ENCODE peak calls at places on chromosomes 1 and 21, in seven cellular contexts. One of them, this sample, is unnamed.

GRCh38 chr1:77322061-77322900 is 40.5 kb downstream of the AK5 start:
- DNase-seq in HTR-8/SVneo: peak
- DNase-seq in activated T-helper 9 cell treated with anti-CD3 and anti-CD28 coated beads, Interleukin-2, amount 50 U/mL, for 16 hours: no peak
- DNase-seq in heart right ventricle: no peak
- DNase-seq in A549: peak
- DNase-seq in amniotic stem cell: peak
- DNase-seq in HEK293T: no peak
- DNase-seq in this sample: peak

GRCh38 chr1:216310776-216311175 is 112.5 kb downstream of the USH2A start:
- DNase-seq in HTR-8/SVneo: no peak
- DNase-seq in activated T-helper 9 cell treated with anti-CD3 and anti-CD28 coated beads, Interleukin-2, amount 50 U/mL, for 16 hours: no peak
- DNase-seq in heart right ventricle: no peak
- DNase-seq in A549: no peak
- DNase-seq in amniotic stem cell: no peak
- DNase-seq in HEK293T: peak
- DNase-seq in this sample: peak

GRCh38 chr1:184163674-184164470 is 112.3 kb downstream of the TSEN15 start:
- DNase-seq in HTR-8/SVneo: peak
- DNase-seq in activated T-helper 9 cell treated with anti-CD3 and anti-CD28 coated beads, Interleukin-2, amount 50 U/mL, for 16 hours: no peak
- DNase-seq in heart right ventricle: no peak
- DNase-seq in A549: no peak
- DNase-seq in amniotic stem cell: no peak
- DNase-seq in HEK293T: no peak
- DNase-seq in this sample: no peak

GRCh38 chr1:28449904-28450303 is 55.9 kb upstream of the RCC1 start:
- DNase-seq in HTR-8/SVneo: no peak
- DNase-seq in activated T-helper 9 cell treated with anti-CD3 and anti-CD28 coated beads, Interleukin-2, amount 50 U/mL, for 16 hours: no peak
- DNase-seq in heart right ventricle: no peak
- DNase-seq in A549: no peak
- DNase-seq in amniotic stem cell: peak
- DNase-seq in HEK293T: no peak
- DNase-seq in this sample: no peak

GRCh38 chr1:47351305-47351704 is 17.7 kb downstream of the CMPK1 start:
- DNase-seq in HTR-8/SVneo: no peak
- DNase-seq in activated T-helper 9 cell treated with anti-CD3 and anti-CD28 coated beads, Interleukin-2, amount 50 U/mL, for 16 hours: no peak
- DNase-seq in heart right ventricle: no peak
- DNase-seq in A549: no peak
- DNase-seq in amniotic stem cell: no peak
- DNase-seq in HEK293T: no peak
- DNase-seq in this sample: no peak

GRCh38 chr1:111998332-111998731 is 8.9 kb upstream of the KCND3 start:
- DNase-seq in HTR-8/SVneo: no peak
- DNase-seq in activated T-helper 9 cell treated with anti-CD3 and anti-CD28 coated beads, Interleukin-2, amount 50 U/mL, for 16 hours: no peak
- DNase-seq in heart right ventricle: no peak
- DNase-seq in A549: no peak
- DNase-seq in amniotic stem cell: no peak
- DNase-seq in HEK293T: no peak
- DNase-seq in this sample: no peak

GRCh38 chr1:225848044-225848955 is 33.9 kb downstream of the TMEM63A start:
- DNase-seq in HTR-8/SVneo: no peak
- DNase-seq in activated T-helper 9 cell treated with anti-CD3 and anti-CD28 coated beads, Interleukin-2, amount 50 U/mL, for 16 hours: no peak
- DNase-seq in heart right ventricle: no peak
- DNase-seq in A549: no peak
- DNase-seq in amniotic stem cell: no peak
- DNase-seq in HEK293T: no peak
- DNase-seq in this sample: no peak

GRCh38 chr1:164560076-164560475 is 1.1 kb downstream of the PBX1 start:
- DNase-seq in HTR-8/SVneo: no peak
- DNase-seq in activated T-helper 9 cell treated with anti-CD3 and anti-CD28 coated beads, Interleukin-2, amount 50 U/mL, for 16 hours: no peak
- DNase-seq in heart right ventricle: no peak
- DNase-seq in A549: no peak
- DNase-seq in amniotic stem cell: no peak
- DNase-seq in HEK293T: no peak
- DNase-seq in this sample: no peak

GRCh38 chr1:110148961-110149360 is 1.3 kb upstream of the SLC6A17 start:
- DNase-seq in HTR-8/SVneo: no peak
- DNase-seq in activated T-helper 9 cell treated with anti-CD3 and anti-CD28 coated beads, Interleukin-2, amount 50 U/mL, for 16 hours: no peak
- DNase-seq in heart right ventricle: no peak
- DNase-seq in A549: peak
- DNase-seq in amniotic stem cell: no peak
- DNase-seq in HEK293T: peak
- DNase-seq in this sample: no peak

GRCh38 chr1:66598670-66599069 is 64.7 kb downstream of the SGIP1 start:
- DNase-seq in HTR-8/SVneo: peak
- DNase-seq in activated T-helper 9 cell treated with anti-CD3 and anti-CD28 coated beads, Interleukin-2, amount 50 U/mL, for 16 hours: no peak
- DNase-seq in heart right ventricle: no peak
- DNase-seq in A549: no peak
- DNase-seq in amniotic stem cell: peak
- DNase-seq in HEK293T: no peak
- DNase-seq in this sample: no peak

GRCh38 chr21:21973806-21974205 is 975.6 kb downstream of the NCAM2 start:
- DNase-seq in HTR-8/SVneo: no peak
- DNase-seq in activated T-helper 9 cell treated with anti-CD3 and anti-CD28 coated beads, Interleukin-2, amount 50 U/mL, for 16 hours: no peak
- DNase-seq in heart right ventricle: no peak
- DNase-seq in A549: no peak
- DNase-seq in amniotic stem cell: no peak
- DNase-seq in HEK293T: no peak
- DNase-seq in this sample: no peak

GRCh38 chr1:40316595-40317393 is at the start of gene COL9A2:
- DNase-seq in HTR-8/SVneo: peak
- DNase-seq in activated T-helper 9 cell treated with anti-CD3 and anti-CD28 coated beads, Interleukin-2, amount 50 U/mL, for 16 hours: peak
- DNase-seq in heart right ventricle: peak
- DNase-seq in A549: peak
- DNase-seq in amniotic stem cell: no peak
- DNase-seq in HEK293T: peak
- DNase-seq in this sample: peak

GRCh38 chr1:52520149-52520548 is 32.7 kb downstream of the TUT4 start:
- DNase-seq in HTR-8/SVneo: no peak
- DNase-seq in activated T-helper 9 cell treated with anti-CD3 and anti-CD28 coated beads, Interleukin-2, amount 50 U/mL, for 16 hours: no peak
- DNase-seq in heart right ventricle: no peak
- DNase-seq in A549: no peak
- DNase-seq in amniotic stem cell: no peak
- DNase-seq in HEK293T: no peak
- DNase-seq in this sample: no peak

GRCh38 chr1:35589516-35590427 is 16.7 kb downstream of the TFAP2E start:
- DNase-seq in HTR-8/SVneo: no peak
- DNase-seq in activated T-helper 9 cell treated with anti-CD3 and anti-CD28 coated beads, Interleukin-2, amount 50 U/mL, for 16 hours: no peak
- DNase-seq in heart right ventricle: no peak
- DNase-seq in A549: no peak
- DNase-seq in amniotic stem cell: no peak
- DNase-seq in HEK293T: no peak
- DNase-seq in this sample: no peak

GRCh38 chr1:196608401-196609113 is at the start of gene KCNT2:
- DNase-seq in HTR-8/SVneo: peak
- DNase-seq in activated T-helper 9 cell treated with anti-CD3 and anti-CD28 coated beads, Interleukin-2, amount 50 U/mL, for 16 hours: no peak
- DNase-seq in heart right ventricle: peak
- DNase-seq in A549: peak
- DNase-seq in amniotic stem cell: peak
- DNase-seq in HEK293T: peak
- DNase-seq in this sample: peak

GRCh38 chr1:226679303-226679702 is 59.8 kb downstream of the ITPKB start:
- DNase-seq in HTR-8/SVneo: no peak
- DNase-seq in activated T-helper 9 cell treated with anti-CD3 and anti-CD28 coated beads, Interleukin-2, amount 50 U/mL, for 16 hours: no peak
- DNase-seq in heart right ventricle: no peak
- DNase-seq in A549: no peak
- DNase-seq in amniotic stem cell: no peak
- DNase-seq in HEK293T: no peak
- DNase-seq in this sample: no peak

GRCh38 chr1:73604739-73605138 is 593.2 kb downstream of the LRRIQ3 start:
- DNase-seq in HTR-8/SVneo: no peak
- DNase-seq in activated T-helper 9 cell treated with anti-CD3 and anti-CD28 coated beads, Interleukin-2, amount 50 U/mL, for 16 hours: no peak
- DNase-seq in heart right ventricle: no peak
- DNase-seq in A549: no peak
- DNase-seq in amniotic stem cell: no peak
- DNase-seq in HEK293T: no peak
- DNase-seq in this sample: no peak

GRCh38 chr1:938088-938683 is 14.5 kb downstream of the SAMD11 start:
- DNase-seq in HTR-8/SVneo: no peak
- DNase-seq in activated T-helper 9 cell treated with anti-CD3 and anti-CD28 coated beads, Interleukin-2, amount 50 U/mL, for 16 hours: no peak
- DNase-seq in heart right ventricle: no peak
- DNase-seq in A549: no peak
- DNase-seq in amniotic stem cell: no peak
- DNase-seq in HEK293T: no peak
- DNase-seq in this sample: peak

GRCh38 chr1:59195151-59195550 is 101.7 kb upstream of the FGGY start:
- DNase-seq in HTR-8/SVneo: no peak
- DNase-seq in activated T-helper 9 cell treated with anti-CD3 and anti-CD28 coated beads, Interleukin-2, amount 50 U/mL, for 16 hours: no peak
- DNase-seq in heart right ventricle: no peak
- DNase-seq in A549: no peak
- DNase-seq in amniotic stem cell: no peak
- DNase-seq in HEK293T: no peak
- DNase-seq in this sample: no peak

GRCh38 chr1:118944546-118944945 is 43.6 kb downstream of the TBX15 start:
- DNase-seq in HTR-8/SVneo: no peak
- DNase-seq in activated T-helper 9 cell treated with anti-CD3 and anti-CD28 coated beads, Interleukin-2, amount 50 U/mL, for 16 hours: no peak
- DNase-seq in heart right ventricle: no peak
- DNase-seq in A549: no peak
- DNase-seq in amniotic stem cell: no peak
- DNase-seq in HEK293T: no peak
- DNase-seq in this sample: no peak

GRCh38 chr1:229842302-229843255 is 216.5 kb downstream of the URB2 start:
- DNase-seq in HTR-8/SVneo: no peak
- DNase-seq in activated T-helper 9 cell treated with anti-CD3 and anti-CD28 coated beads, Interleukin-2, amount 50 U/mL, for 16 hours: no peak
- DNase-seq in heart right ventricle: no peak
- DNase-seq in A549: no peak
- DNase-seq in amniotic stem cell: no peak
- DNase-seq in HEK293T: no peak
- DNase-seq in this sample: no peak

GRCh38 chr1:93448983-93449805 is 1.3 kb downstream of the FNBP1L start:
- DNase-seq in HTR-8/SVneo: peak
- DNase-seq in activated T-helper 9 cell treated with anti-CD3 and anti-CD28 coated beads, Interleukin-2, amount 50 U/mL, for 16 hours: no peak
- DNase-seq in heart right ventricle: no peak
- DNase-seq in A549: peak
- DNase-seq in amniotic stem cell: no peak
- DNase-seq in HEK293T: peak
- DNase-seq in this sample: peak

GRCh38 chr1:200257235-200257634 is 152.6 kb downstream of the ZNF281 start:
- DNase-seq in HTR-8/SVneo: no peak
- DNase-seq in activated T-helper 9 cell treated with anti-CD3 and anti-CD28 coated beads, Interleukin-2, amount 50 U/mL, for 16 hours: no peak
- DNase-seq in heart right ventricle: no peak
- DNase-seq in A549: no peak
- DNase-seq in amniotic stem cell: no peak
- DNase-seq in HEK293T: no peak
- DNase-seq in this sample: no peak

GRCh38 chr1:223106856-223107255 is 36.2 kb downstream of the TLR5 start:
- DNase-seq in HTR-8/SVneo: no peak
- DNase-seq in activated T-helper 9 cell treated with anti-CD3 and anti-CD28 coated beads, Interleukin-2, amount 50 U/mL, for 16 hours: no peak
- DNase-seq in heart right ventricle: no peak
- DNase-seq in A549: no peak
- DNase-seq in amniotic stem cell: no peak
- DNase-seq in HEK293T: no peak
- DNase-seq in this sample: no peak

GRCh38 chr1:240784776-240785175 is 172.8 kb upstream of the GREM2 start:
- DNase-seq in HTR-8/SVneo: no peak
- DNase-seq in activated T-helper 9 cell treated with anti-CD3 and anti-CD28 coated beads, Interleukin-2, amount 50 U/mL, for 16 hours: no peak
- DNase-seq in heart right ventricle: no peak
- DNase-seq in A549: no peak
- DNase-seq in amniotic stem cell: no peak
- DNase-seq in HEK293T: no peak
- DNase-seq in this sample: no peak

GRCh38 chr1:234725177-234726132 is 115.5 kb upstream of the IRF2BP2 start:
- DNase-seq in HTR-8/SVneo: no peak
- DNase-seq in activated T-helper 9 cell treated with anti-CD3 and anti-CD28 coated beads, Interleukin-2, amount 50 U/mL, for 16 hours: peak
- DNase-seq in heart right ventricle: peak
- DNase-seq in A549: no peak
- DNase-seq in amniotic stem cell: no peak
- DNase-seq in HEK293T: no peak
- DNase-seq in this sample: no peak

GRCh38 chr1:53653631-53654030 is 85.3 kb downstream of the GLIS1 start:
- DNase-seq in HTR-8/SVneo: no peak
- DNase-seq in activated T-helper 9 cell treated with anti-CD3 and anti-CD28 coated beads, Interleukin-2, amount 50 U/mL, for 16 hours: no peak
- DNase-seq in heart right ventricle: no peak
- DNase-seq in A549: no peak
- DNase-seq in amniotic stem cell: no peak
- DNase-seq in HEK293T: no peak
- DNase-seq in this sample: no peak

GRCh38 chr21:43287974-43288755 is 119.4 kb downstream of the CRYAA start:
- DNase-seq in HTR-8/SVneo: no peak
- DNase-seq in activated T-helper 9 cell treated with anti-CD3 and anti-CD28 coated beads, Interleukin-2, amount 50 U/mL, for 16 hours: no peak
- DNase-seq in heart right ventricle: no peak
- DNase-seq in A549: no peak
- DNase-seq in amniotic stem cell: no peak
- DNase-seq in HEK293T: no peak
- DNase-seq in this sample: peak

GRCh38 chr1:147580200-147580557 is 38.9 kb downstream of the BCL9 start:
- DNase-seq in HTR-8/SVneo: peak
- DNase-seq in activated T-helper 9 cell treated with anti-CD3 and anti-CD28 coated beads, Interleukin-2, amount 50 U/mL, for 16 hours: no peak
- DNase-seq in heart right ventricle: no peak
- DNase-seq in A549: no peak
- DNase-seq in amniotic stem cell: no peak
- DNase-seq in HEK293T: no peak
- DNase-seq in this sample: no peak

This sample was measured in hepatocyte.